ENCODE peak calls at places on chromosome 16, in six cellular contexts. K is fibroblast of lung, Q is uterus, D is ascending aorta, P is heart right ventricle, V is GM23248. J is an unnamed sample.

GRCh38 chr16:1532081-1532760 is 1.2 kb upstream of the TMEM204 start:
- DNase-seq in P (peak; percentile 69), Q (peak; percentile 81), D (no peak), K (peak; percentile 14), V (peak; percentile 58), J (no peak)

GRCh38 chr16:65126845-65127624 is 5.2 kb upstream of the CDH11 start:
- DNase-seq in D (no peak), Q (no peak), K (no peak), V (no peak), P (no peak), J (no peak)

GRCh38 chr16:54689072-54689471 is 241.6 kb upstream of the IRX5 start:
- DNase-seq in V (no peak), Q (no peak), D (no peak), P (no peak), K (no peak), J (no peak)

GRCh38 chr16:31705371-31705770 is 168.2 kb upstream of the ZNF267 start:
- DNase-seq in P (no peak), Q (no peak), K (no peak), D (no peak), V (no peak), J (no peak)

GRCh38 chr16:78976212-78976611 is 624.3 kb downstream of the MAF start:
- DNase-seq in Q (no peak), K (no peak), D (no peak), V (no peak), P (no peak), J (no peak)

GRCh38 chr16:88282221-88283041 is 100.3 kb upstream of the ZNF469 start:
- DNase-seq in D (no peak), V (peak; percentile 64), Q (no peak), K (peak; percentile 43), P (no peak), J (no peak)

GRCh38 chr16:3509470-3509928 is 8.7 kb downstream of the CLUAP1 start:
- DNase-seq in Q (no peak), P (no peak), K (no peak), D (no peak), V (no peak), J (no peak)

GRCh38 chr16:17416461-17417221 is 54.1 kb downstream of the XYLT1 start:
- DNase-seq in D (peak; percentile 23), Q (no peak), P (no peak), K (peak; percentile 16), V (peak; percentile 67), J (no peak)

GRCh38 chr16:1960665-1961630 is 1.6 kb downstream of the NDUFB10 start:
- DNase-seq in P (no peak), V (peak; percentile 51), K (peak; percentile 48), D (no peak), Q (no peak), J (no peak)

GRCh38 chr16:12587170-12587569 is 216.5 kb downstream of the CPPED1 start:
- DNase-seq in D (no peak), K (no peak), P (no peak), Q (no peak), V (no peak), J (no peak)

DNA sequence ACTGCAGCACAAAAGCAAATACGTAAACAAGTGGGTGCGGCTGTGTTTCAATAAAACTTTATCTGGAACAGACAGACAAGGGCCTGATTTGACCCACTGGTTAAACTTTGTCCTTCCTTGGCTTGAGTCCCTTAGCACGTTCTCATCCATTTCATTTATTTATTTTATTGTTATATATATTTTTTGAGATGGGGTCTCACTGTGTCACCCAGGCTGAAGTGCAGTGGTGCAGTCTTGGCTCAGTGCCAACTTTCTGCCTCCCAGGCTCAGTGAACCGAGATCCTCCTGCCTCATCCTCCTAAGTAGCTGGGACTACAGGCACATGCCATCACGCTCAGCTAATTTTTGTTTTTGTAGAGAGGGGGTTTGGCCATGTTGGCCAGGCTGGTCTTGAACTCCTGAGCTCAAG is 64.3 kb downstream of the MYH11 start:
- DNase-seq in K (no peak), D (no peak), V (no peak), Q (no peak), P (no peak), J (no peak)
- H3K27ac ChIP-seq in K (no peak overlapping the region), D (peak overlapping the region; percentile 79), V (no peak overlapping the region), Q (peak overlapping the region; percentile 38), P (no peak overlapping the region), J (no peak overlapping the region)

GRCh38 chr16:30574678-30575077 is 3.2 kb upstream of the ZNF688 start:
- DNase-seq in V (no peak), K (no peak), P (no peak), D (no peak), Q (no peak), J (no peak)
- H3K27ac ChIP-seq in V (no peak overlapping the region), K (no peak overlapping the region), P (no peak overlapping the region), D (no peak overlapping the region), Q (no peak overlapping the region), J (no peak overlapping the region)

GRCh38 chr16:67804853-67805542 is 1.4 kb downstream of the RANBP10 start:
- DNase-seq in P (no peak), D (no peak), V (no peak), K (no peak), Q (no peak), J (no peak)
- H3K27ac ChIP-seq in P (no peak overlapping the region), D (no peak overlapping the region), V (no peak overlapping the region), K (no peak overlapping the region), Q (no peak overlapping the region), J (no peak overlapping the region)

DNA sequence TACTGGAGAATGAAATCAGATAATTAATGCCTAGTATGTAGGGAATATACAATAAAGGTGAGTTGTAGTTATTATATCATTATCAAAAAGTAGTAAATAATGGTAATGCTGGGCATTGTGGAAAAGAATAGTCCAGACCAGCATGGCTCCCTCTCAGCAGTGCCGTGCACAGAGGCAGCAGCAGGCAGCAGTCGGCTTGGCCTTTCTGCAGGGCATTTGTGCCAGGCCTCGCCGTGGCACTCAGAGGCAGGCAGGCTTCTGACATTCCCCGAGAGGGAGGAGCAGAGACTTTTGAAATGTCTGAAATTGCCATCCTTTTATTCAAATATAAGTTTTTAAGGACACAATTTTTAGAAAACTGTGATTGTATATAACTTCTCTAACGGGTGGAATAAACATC is 15.0 kb downstream of the KIAA0513 start:
- DNase-seq in K (no peak), D (no peak), V (no peak), P (no peak), Q (no peak), J (no peak)
- H3K27ac ChIP-seq in K (no peak overlapping the region), D (no peak overlapping the region), V (no peak overlapping the region), P (no peak overlapping the region), Q (no peak overlapping the region), J (no peak overlapping the region)

GRCh38 chr16:8877894-8878522 is 4.1 kb upstream of the LITAFD start:
- DNase-seq in K (no peak), V (no peak), P (no peak), D (no peak), Q (no peak), J (no peak)

GRCh38 chr16:8874388-8874787 is 5.6 kb upstream of the CARHSP1 start:
- DNase-seq in P (no peak), D (no peak), V (peak; percentile 58), K (peak; percentile 73), Q (no peak), J (no peak)

GRCh38 chr16:8880839-8881510 is 1.2 kb upstream of the LITAFD start:
- DNase-seq in K (no peak), P (no peak), V (no peak), Q (no peak), D (no peak), J (no peak)

GRCh38 chr16:8882041-8882617 is at the start of gene LITAFD:
- DNase-seq in D (no peak), K (no peak), Q (no peak), V (no peak), P (no peak), J (no peak)

GRCh38 chr16:8878523-8878911 is 3.6 kb upstream of the LITAFD start:
- DNase-seq in V (peak; percentile 90), Q (no peak), K (peak; percentile 55), P (no peak), D (no peak), J (no peak)
- H3K27ac ChIP-seq in V (peak overlapping the region; percentile 85), Q (no peak overlapping the region), K (no peak overlapping the region), P (no peak overlapping the region), D (no peak overlapping the region), J (no peak overlapping the region)

GRCh38 chr16:15708096-15708495 is 58.1 kb downstream of the NDE1 start:
- DNase-seq in K (peak; percentile 64), Q (no peak), V (no peak), D (no peak), P (no peak), J (no peak)
- H3K27ac ChIP-seq in K (peak overlapping the region; percentile 26), Q (no peak overlapping the region), V (no peak overlapping the region), D (peak overlapping the region; percentile 23), P (no peak overlapping the region), J (no peak overlapping the region)